ENCODE peak calls at places on chromosomes 11 and 22, in six cellular contexts. One of them, this sample, is unnamed.

GRCh38 chr22:45544588-45545170 is 42.0 kb downstream of the FBLN1 start:
- DNase-seq in right lobe of liver: no peak
- DNase-seq in B cell: no peak
- DNase-seq in mammary epithelial cell: peak
- DNase-seq in fibroblast of lung: peak
- DNase-seq in adrenal gland: no peak
- DNase-seq in this sample: no peak

GRCh38 chr11:15127341-15127740 is 12.6 kb downstream of the INSC start:
- DNase-seq in B cell: no peak
- DNase-seq in adrenal gland: no peak
- DNase-seq in mammary epithelial cell: peak
- DNase-seq in fibroblast of lung: peak
- DNase-seq in right lobe of liver: no peak
- DNase-seq in this sample: no peak

GRCh38 chr11:61362542-61362875 is 335 bp downstream of the TMEM138 start:
- DNase-seq in right lobe of liver: no peak
- DNase-seq in adrenal gland: peak
- DNase-seq in fibroblast of lung: peak
- DNase-seq in mammary epithelial cell: no peak
- DNase-seq in B cell: no peak
- DNase-seq in this sample: no peak

GRCh38 chr11:36078686-36079055 is 134.8 kb downstream of the LDLRAD3 start:
- DNase-seq in mammary epithelial cell: no peak
- DNase-seq in fibroblast of lung: no peak
- DNase-seq in B cell: no peak
- DNase-seq in adrenal gland: no peak
- DNase-seq in right lobe of liver: no peak
- DNase-seq in this sample: no peak

GRCh38 chr11:86639172-86639571 is 33.2 kb downstream of the ME3 start:
- DNase-seq in fibroblast of lung: no peak
- DNase-seq in mammary epithelial cell: peak
- DNase-seq in B cell: no peak
- DNase-seq in right lobe of liver: no peak
- DNase-seq in adrenal gland: no peak
- DNase-seq in this sample: no peak

GRCh38 chr11:119942583-119943338 is 195.2 kb downstream of the TRIM29 start:
- DNase-seq in mammary epithelial cell: no peak
- DNase-seq in B cell: no peak
- DNase-seq in right lobe of liver: no peak
- DNase-seq in adrenal gland: no peak
- DNase-seq in fibroblast of lung: no peak
- DNase-seq in this sample: no peak

GRCh38 chr11:75380245-75380644 is 19.1 kb upstream of the RPS3 start:
- DNase-seq in fibroblast of lung: no peak
- DNase-seq in B cell: no peak
- DNase-seq in adrenal gland: no peak
- DNase-seq in mammary epithelial cell: no peak
- DNase-seq in right lobe of liver: no peak
- DNase-seq in this sample: no peak

GRCh38 chr11:15062631-15063030 is 10.8 kb upstream of the CALCB start:
- DNase-seq in B cell: no peak
- DNase-seq in fibroblast of lung: no peak
- DNase-seq in adrenal gland: no peak
- DNase-seq in right lobe of liver: no peak
- DNase-seq in mammary epithelial cell: peak
- DNase-seq in this sample: no peak

GRCh38 chr11:120108154-120108784 is 29.6 kb downstream of the TRIM29 start:
- DNase-seq in adrenal gland: peak
- DNase-seq in fibroblast of lung: peak
- DNase-seq in mammary epithelial cell: peak
- DNase-seq in B cell: peak
- DNase-seq in right lobe of liver: peak
- DNase-seq in this sample: no peak

GRCh38 chr11:32870676-32871075 is 21.9 kb upstream of the QSER1 start:
- DNase-seq in adrenal gland: no peak
- DNase-seq in B cell: no peak
- DNase-seq in fibroblast of lung: no peak
- DNase-seq in mammary epithelial cell: no peak
- DNase-seq in right lobe of liver: no peak
- DNase-seq in this sample: no peak

GRCh38 chr11:58027341-58027740 is 3.4 kb upstream of the OR6Q1 start:
- DNase-seq in mammary epithelial cell: no peak
- DNase-seq in fibroblast of lung: peak
- DNase-seq in adrenal gland: no peak
- DNase-seq in B cell: no peak
- DNase-seq in right lobe of liver: no peak
- DNase-seq in this sample: no peak

GRCh38 chr11:108592591-108593213 is 866 bp downstream of the EXPH5 start:
- DNase-seq in B cell: no peak
- DNase-seq in right lobe of liver: peak
- DNase-seq in fibroblast of lung: peak
- DNase-seq in mammary epithelial cell: peak
- DNase-seq in adrenal gland: peak
- DNase-seq in this sample: no peak

GRCh38 chr11:62842171-62842717 is 2.9 kb upstream of the WDR74 start:
- DNase-seq in mammary epithelial cell: no peak
- DNase-seq in fibroblast of lung: peak
- DNase-seq in right lobe of liver: peak
- DNase-seq in adrenal gland: peak
- DNase-seq in B cell: peak
- DNase-seq in this sample: no peak

GRCh38 chr11:67367014-67367835 is 6.2 kb downstream of the CLCF1 start:
- DNase-seq in right lobe of liver: no peak
- DNase-seq in B cell: no peak
- DNase-seq in fibroblast of lung: peak
- DNase-seq in adrenal gland: no peak
- DNase-seq in mammary epithelial cell: no peak
- DNase-seq in this sample: no peak

GRCh38 chr11:66195867-66196266 is 72.6 kb upstream of the RAB1B start:
- DNase-seq in right lobe of liver: no peak
- DNase-seq in B cell: no peak
- DNase-seq in fibroblast of lung: no peak
- DNase-seq in adrenal gland: no peak
- DNase-seq in mammary epithelial cell: no peak
- DNase-seq in this sample: no peak

GRCh38 chr11:35390737-35391682 is 28.3 kb downstream of the SLC1A2 start:
- DNase-seq in adrenal gland: peak
- DNase-seq in right lobe of liver: peak
- DNase-seq in mammary epithelial cell: peak
- DNase-seq in B cell: no peak
- DNase-seq in fibroblast of lung: peak
- DNase-seq in this sample: peak

GRCh38 chr11:35525501-35526175 is at the start of gene PAMR1:
- DNase-seq in B cell: no peak
- DNase-seq in fibroblast of lung: peak
- DNase-seq in adrenal gland: peak
- DNase-seq in mammary epithelial cell: peak
- DNase-seq in right lobe of liver: no peak
- DNase-seq in this sample: no peak

GRCh38 chr11:68214173-68215086 is 1.3 kb upstream of the KMT5B start:
- DNase-seq in fibroblast of lung: no peak
- DNase-seq in B cell: no peak
- DNase-seq in mammary epithelial cell: no peak
- DNase-seq in adrenal gland: peak
- DNase-seq in right lobe of liver: peak
- DNase-seq in this sample: no peak

GRCh38 chr11:69122642-69123431 is 32.9 kb upstream of the SMIM38 start:
- DNase-seq in adrenal gland: peak
- DNase-seq in mammary epithelial cell: peak
- DNase-seq in right lobe of liver: peak
- DNase-seq in B cell: no peak
- DNase-seq in fibroblast of lung: peak
- DNase-seq in this sample: peak

DNA sequence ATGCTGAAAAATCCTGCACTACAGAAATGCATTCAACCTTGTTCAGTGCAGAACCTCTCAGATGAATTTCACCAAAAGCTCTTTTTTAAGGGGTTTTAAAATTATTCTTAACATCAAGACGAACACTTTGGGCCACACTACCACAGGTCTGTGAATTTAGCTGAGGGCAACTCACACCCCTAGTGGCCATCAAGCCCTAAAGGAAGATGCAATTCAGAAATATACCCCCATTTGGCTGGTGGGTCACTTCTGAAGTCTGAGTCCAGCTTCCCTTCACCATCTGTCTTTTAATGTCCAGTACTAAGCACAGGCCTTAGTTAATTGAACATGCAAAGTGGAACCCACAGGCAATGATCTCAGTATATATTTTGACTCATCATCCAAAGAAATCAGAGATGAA is 50.5 kb downstream of the FAM76B start:
- DNase-seq in right lobe of liver: no peak
- DNase-seq in adrenal gland: no peak
- DNase-seq in fibroblast of lung: no peak
- DNase-seq in mammary epithelial cell: no peak
- DNase-seq in B cell: no peak
- DNase-seq in this sample: no peak
- TF ChIP-seq CTCF in right lobe of liver: no peak
- TF ChIP-seq CTCF in adrenal gland: no peak
- TF ChIP-seq CTCF in fibroblast of lung: no peak
- TF ChIP-seq CTCF in mammary epithelial cell: peak
- TF ChIP-seq CTCF in B cell: no peak
- TF ChIP-seq CTCF in this sample: no peak

DNA sequence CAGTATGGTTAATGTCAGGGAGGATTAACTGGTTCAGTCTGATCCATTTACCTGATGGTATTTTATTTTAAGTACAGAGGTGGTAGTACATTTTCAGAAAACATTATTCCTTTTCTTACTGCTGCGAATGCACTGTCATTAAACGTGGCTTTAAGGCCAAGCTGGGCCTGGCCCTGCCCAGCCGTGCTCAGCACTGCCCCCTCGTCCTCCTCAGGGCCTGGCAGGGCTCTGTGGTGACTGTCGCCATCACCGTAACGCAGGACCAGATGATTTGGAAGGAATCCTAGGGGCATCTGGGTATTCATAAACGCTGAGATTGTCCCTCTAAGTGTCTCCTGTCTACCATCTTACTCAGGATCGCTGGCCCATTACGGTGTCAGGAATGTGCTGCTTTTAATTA is 302.0 kb downstream of the TBC1D22A start:
- DNase-seq in fibroblast of lung: no peak
- DNase-seq in mammary epithelial cell: no peak
- DNase-seq in right lobe of liver: no peak
- DNase-seq in adrenal gland: no peak
- DNase-seq in B cell: no peak
- DNase-seq in this sample: no peak
- TF ChIP-seq CTCF in fibroblast of lung: no peak
- TF ChIP-seq CTCF in mammary epithelial cell: no peak
- TF ChIP-seq CTCF in right lobe of liver: no peak
- TF ChIP-seq CTCF in adrenal gland: no peak
- TF ChIP-seq CTCF in B cell: no peak
- TF ChIP-seq CTCF in this sample: no peak

GRCh38 chr11:3984896-3985295 is 109.7 kb upstream of the RRM1 start:
- DNase-seq in B cell: peak
- DNase-seq in fibroblast of lung: peak
- DNase-seq in adrenal gland: no peak
- DNase-seq in mammary epithelial cell: no peak
- DNase-seq in right lobe of liver: no peak
- DNase-seq in this sample: no peak
- TF ChIP-seq CTCF in B cell: peak
- TF ChIP-seq CTCF in fibroblast of lung: no peak
- TF ChIP-seq CTCF in adrenal gland: no peak
- TF ChIP-seq CTCF in mammary epithelial cell: no peak
- TF ChIP-seq CTCF in right lobe of liver: no peak
- TF ChIP-seq CTCF in this sample: no peak

DNA sequence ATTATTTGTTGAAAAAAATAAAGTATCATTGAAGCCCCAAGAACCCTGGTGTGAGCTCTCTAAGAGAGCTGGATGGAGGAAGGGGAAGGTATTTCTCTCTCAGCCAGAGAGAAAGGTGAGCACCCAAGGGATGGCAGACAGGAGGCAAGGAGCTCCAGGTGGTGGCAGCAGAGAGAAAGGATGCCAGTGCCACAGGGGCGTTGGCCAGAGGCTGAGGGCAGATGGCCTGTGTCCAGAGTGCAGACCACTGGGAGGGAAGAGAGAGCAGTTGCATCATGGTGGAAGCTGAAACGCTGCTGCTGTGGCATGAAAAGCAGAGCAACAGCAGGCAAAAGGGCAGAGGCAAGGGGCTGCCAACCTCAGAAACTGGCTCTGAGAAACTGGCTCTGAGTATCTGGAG is 8.5 kb downstream of the SPON1 start:
- DNase-seq in B cell: no peak
- DNase-seq in adrenal gland: no peak
- DNase-seq in mammary epithelial cell: peak
- DNase-seq in fibroblast of lung: no peak
- DNase-seq in right lobe of liver: peak
- DNase-seq in this sample: no peak
- TF ChIP-seq CTCF in B cell: no peak
- TF ChIP-seq CTCF in adrenal gland: peak
- TF ChIP-seq CTCF in mammary epithelial cell: peak
- TF ChIP-seq CTCF in fibroblast of lung: peak
- TF ChIP-seq CTCF in right lobe of liver: no peak
- TF ChIP-seq CTCF in this sample: peak

GRCh38 chr22:39405346-39406085 is 5.9 kb downstream of the TAB1 start:
- DNase-seq in fibroblast of lung: peak
- DNase-seq in adrenal gland: peak
- DNase-seq in right lobe of liver: no peak
- DNase-seq in mammary epithelial cell: no peak
- DNase-seq in B cell: no peak
- DNase-seq in this sample: no peak
- TF ChIP-seq CTCF in fibroblast of lung: no peak
- TF ChIP-seq CTCF in adrenal gland: no peak
- TF ChIP-seq CTCF in right lobe of liver: no peak
- TF ChIP-seq CTCF in mammary epithelial cell: no peak
- TF ChIP-seq CTCF in B cell: no peak
- TF ChIP-seq CTCF in this sample: no peak

DNA sequence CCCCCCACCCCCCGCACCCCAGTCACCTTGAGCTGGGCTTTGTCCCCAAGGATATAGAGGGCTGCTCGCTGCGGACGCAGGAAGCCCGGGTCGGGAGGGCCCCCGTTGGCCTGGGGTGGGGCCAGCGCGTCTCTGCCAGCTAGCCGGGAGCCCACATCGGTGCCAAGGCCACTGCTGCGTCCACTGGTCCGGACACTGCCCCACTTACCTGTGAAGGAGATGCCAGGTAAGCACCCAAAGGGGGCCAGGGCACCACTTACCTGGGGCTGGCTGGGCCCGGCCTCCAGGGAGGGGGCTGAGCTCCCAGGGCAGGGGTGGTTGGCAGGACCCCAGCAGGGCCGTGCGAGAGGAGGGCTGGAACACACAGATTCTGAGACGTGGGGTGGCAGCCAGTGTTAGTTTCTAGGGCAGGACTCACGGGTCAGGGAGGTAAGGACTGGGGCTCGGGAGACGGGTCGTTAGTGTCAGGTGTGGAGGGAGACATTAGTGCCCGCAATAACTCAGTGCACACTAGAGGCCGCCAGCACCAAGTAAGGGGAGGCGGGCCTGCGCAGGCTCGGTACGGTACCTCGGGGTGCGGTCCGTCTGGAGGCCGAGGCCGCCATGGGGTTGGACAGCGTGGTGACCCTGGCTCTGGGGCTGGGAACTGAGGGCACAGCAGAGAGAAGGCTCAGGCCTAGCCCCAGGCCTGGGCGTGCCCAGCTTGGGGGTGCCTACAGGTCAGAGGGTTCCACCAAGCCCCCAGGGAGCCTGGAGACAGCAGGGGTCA is 18.2 kb downstream of the SBF1 start:
- DNase-seq in mammary epithelial cell: no peak
- DNase-seq in adrenal gland: no peak
- DNase-seq in right lobe of liver: no peak
- DNase-seq in B cell: no peak
- DNase-seq in fibroblast of lung: no peak
- DNase-seq in this sample: no peak
- TF ChIP-seq CTCF in mammary epithelial cell: no peak
- TF ChIP-seq CTCF in adrenal gland: no peak
- TF ChIP-seq CTCF in right lobe of liver: no peak
- TF ChIP-seq CTCF in B cell: peak
- TF ChIP-seq CTCF in fibroblast of lung: no peak
- TF ChIP-seq CTCF in this sample: no peak

GRCh38 chr11:103800406-103801114 is 235.9 kb upstream of the DDI1 start:
- DNase-seq in right lobe of liver: no peak
- DNase-seq in adrenal gland: no peak
- DNase-seq in fibroblast of lung: peak
- DNase-seq in B cell: no peak
- DNase-seq in mammary epithelial cell: no peak
- DNase-seq in this sample: no peak
- TF ChIP-seq CTCF in right lobe of liver: no peak
- TF ChIP-seq CTCF in adrenal gland: no peak
- TF ChIP-seq CTCF in fibroblast of lung: no peak
- TF ChIP-seq CTCF in B cell: no peak
- TF ChIP-seq CTCF in mammary epithelial cell: no peak
- TF ChIP-seq CTCF in this sample: no peak